ENCODE peak calls at places on chromosome 18, in four cellular contexts. S is AG09309; M is MCF 10A; F is CD4-positive, alpha-beta T cell. P is an unnamed sample.

GRCh38 chr18:34921271-34921670 is 119.9 kb upstream of the MAPRE2 start:
- DNase-seq in S (no peak), M (no peak), F (no peak), P (no peak)

GRCh38 chr18:79855147-79855910 is 57.6 kb downstream of the KCNG2 start:
- DNase-seq in M (no peak), S (no peak), F (no peak), P (peak; percentile 71)

GRCh38 chr18:3712485-3712884 is 262.5 kb downstream of the TGIF1 start:
- DNase-seq in F (no peak), M (no peak), S (no peak), P (no peak)

GRCh38 chr18:23102498-23103260 is 32.6 kb upstream of the CABLES1 start:
- DNase-seq in M (no peak), F (no peak), S (no peak), P (no peak)

GRCh38 chr18:26536664-26537063 is 11.7 kb downstream of the KCTD1 start:
- DNase-seq in M (peak; percentile 56), F (no peak), S (no peak), P (no peak)

GRCh38 chr18:12657849-12658829 is at the start of gene SPIRE1:
- DNase-seq in S (no peak), M (peak; percentile 68), F (peak; percentile 25), P (peak; percentile 78)

GRCh38 chr18:59885579-59886163 is 14.1 kb upstream of the PMAIP1 start:
- DNase-seq in S (no peak), M (peak; percentile 49), F (no peak), P (peak; percentile 66)

GRCh38 chr18:3449702-3450357 is at the start of gene TGIF1:
- DNase-seq in S (no peak), F (peak; percentile 41), M (peak; percentile 91), P (peak; percentile 21)

GRCh38 chr18:68121308-68121707 is 593.6 kb downstream of the TMX3 start:
- DNase-seq in S (peak; percentile 10), M (no peak), F (no peak), P (no peak)

GRCh38 chr18:25351773-25352628 is at the start of gene ZNF521:
- DNase-seq in F (peak; percentile 18), M (peak; percentile 42), S (peak; percentile 52), P (peak; percentile 76)
- TF ChIP-seq CTCF in F (no peak), M (peak; percentile 14), S (peak; percentile 52), P (no peak)

DNA sequence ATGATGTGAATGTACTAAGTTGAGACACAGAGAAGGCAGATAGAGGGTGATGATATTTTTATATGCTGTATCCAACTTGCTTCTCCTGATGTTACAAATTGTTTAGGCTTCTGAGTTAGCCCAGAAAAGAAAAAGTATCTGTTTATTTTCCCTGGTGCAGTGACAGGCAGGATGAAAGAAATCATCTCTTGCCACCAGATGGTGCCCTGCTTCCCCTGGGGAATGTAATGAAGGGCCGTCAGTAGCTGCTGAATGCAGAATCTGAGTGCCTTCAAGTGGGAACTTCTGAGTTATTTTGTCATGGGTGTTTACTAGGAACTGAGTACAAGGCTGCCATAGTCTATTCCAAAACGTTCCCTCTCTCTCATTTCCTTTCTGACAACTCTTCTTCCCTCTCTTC is 525.6 kb downstream of the MBD2 start:
- DNase-seq in M (peak; percentile 63), S (no peak), F (no peak), P (peak; percentile 22)
- TF ChIP-seq CTCF in M (peak; percentile 46), S (peak; percentile 37), F (no peak), P (peak; percentile 39)

DNA sequence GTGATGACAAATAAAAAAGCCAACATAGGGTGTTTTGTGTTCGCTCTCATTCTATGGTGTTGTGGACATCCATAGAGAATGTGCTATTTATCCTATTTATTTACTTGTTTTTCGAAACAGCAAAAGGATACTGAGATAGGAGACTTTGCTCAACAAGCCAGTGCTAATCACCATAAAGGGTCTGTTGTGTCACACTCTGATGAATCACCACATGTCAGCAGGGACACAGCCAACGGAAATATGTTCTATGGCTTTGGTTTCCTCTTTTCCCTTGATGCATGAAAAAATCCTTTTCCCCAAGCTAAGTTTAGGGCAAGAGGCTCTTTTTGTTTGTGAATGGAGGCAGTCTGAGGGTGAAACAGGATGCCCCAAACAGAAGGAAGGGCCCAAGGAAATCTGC is 154.3 kb downstream of the RNF152 start:
- DNase-seq in F (no peak), M (peak; percentile 60), S (no peak), P (no peak)
- TF ChIP-seq CTCF in F (no peak), M (no peak), S (no peak), P (no peak)

DNA sequence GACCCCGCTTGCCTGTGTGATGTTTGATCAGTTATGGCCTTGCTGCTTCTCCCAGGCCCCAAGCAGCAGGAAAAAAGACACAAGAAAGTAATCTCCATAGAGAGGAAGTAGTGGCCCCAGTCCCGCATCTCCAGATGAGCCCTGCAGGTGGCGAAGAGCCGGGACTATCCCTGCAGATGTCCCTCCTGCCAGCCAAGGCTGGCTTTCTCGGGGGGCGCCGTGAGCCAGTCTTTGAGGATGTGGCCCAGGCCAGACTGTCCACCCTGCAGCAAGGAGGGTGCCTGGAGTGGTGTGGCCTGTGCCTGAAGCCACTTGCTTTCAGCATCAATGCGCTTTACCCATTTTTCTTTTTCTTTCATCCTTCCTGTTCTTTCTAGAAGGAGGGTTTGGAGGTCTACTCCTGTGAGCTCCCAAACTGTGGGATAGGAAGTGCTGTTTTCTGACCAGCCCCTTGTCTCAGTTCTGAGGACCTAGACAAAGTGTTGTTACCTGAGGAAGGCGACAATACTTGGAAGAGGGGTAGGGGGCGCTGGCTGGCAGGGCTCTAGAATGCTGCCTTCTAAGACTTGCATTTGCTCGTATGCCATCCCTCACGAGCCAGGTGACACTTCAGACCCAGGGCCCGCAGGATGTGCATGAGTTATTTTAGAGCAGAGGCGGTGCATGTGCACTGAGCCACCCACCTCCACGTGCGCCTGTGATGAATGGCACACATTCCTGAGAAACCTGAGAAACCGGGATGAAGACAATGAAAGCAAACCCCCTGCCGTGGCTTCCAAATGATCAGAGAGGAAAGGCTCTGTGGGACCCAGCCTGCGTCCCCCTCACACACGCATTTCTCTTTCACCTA is 255.8 kb downstream of the FBXO15 start:
- DNase-seq in S (no peak), M (peak; percentile 6), F (no peak), P (no peak)
- TF ChIP-seq CTCF in S (no peak), M (no peak), F (no peak), P (no peak)

GRCh38 chr18:58541789-58542425 is 87.0 kb downstream of the ALPK2 start:
- DNase-seq in M (peak; percentile 95), S (peak; percentile 93), F (no peak), P (peak; percentile 54)

GRCh38 chr18:58539659-58540380 is 89.1 kb downstream of the ALPK2 start:
- DNase-seq in M (no peak), F (no peak), S (no peak), P (no peak)

GRCh38 chr18:58542426-58543159 is 86.3 kb downstream of the ALPK2 start:
- DNase-seq in F (no peak), M (peak; percentile 21), S (no peak), P (no peak)

GRCh38 chr18:58540381-58540943 is 88.4 kb downstream of the ALPK2 start:
- DNase-seq in S (no peak), F (no peak), M (no peak), P (no peak)

GRCh38 chr18:58541137-58541788 is 87.6 kb downstream of the ALPK2 start:
- DNase-seq in S (no peak), M (peak; percentile 72), F (no peak), P (no peak)
- TF ChIP-seq CTCF in S (peak; percentile 16), M (peak; percentile 15), F (peak; percentile 16), P (no peak)

GRCh38 chr18:37657413-37657965 is 91.9 kb upstream of the CELF4 start:
- DNase-seq in F (no peak), M (no peak), S (no peak), P (no peak)
- TF ChIP-seq CTCF in F (no peak), M (no peak), S (no peak), P (no peak)

DNA sequence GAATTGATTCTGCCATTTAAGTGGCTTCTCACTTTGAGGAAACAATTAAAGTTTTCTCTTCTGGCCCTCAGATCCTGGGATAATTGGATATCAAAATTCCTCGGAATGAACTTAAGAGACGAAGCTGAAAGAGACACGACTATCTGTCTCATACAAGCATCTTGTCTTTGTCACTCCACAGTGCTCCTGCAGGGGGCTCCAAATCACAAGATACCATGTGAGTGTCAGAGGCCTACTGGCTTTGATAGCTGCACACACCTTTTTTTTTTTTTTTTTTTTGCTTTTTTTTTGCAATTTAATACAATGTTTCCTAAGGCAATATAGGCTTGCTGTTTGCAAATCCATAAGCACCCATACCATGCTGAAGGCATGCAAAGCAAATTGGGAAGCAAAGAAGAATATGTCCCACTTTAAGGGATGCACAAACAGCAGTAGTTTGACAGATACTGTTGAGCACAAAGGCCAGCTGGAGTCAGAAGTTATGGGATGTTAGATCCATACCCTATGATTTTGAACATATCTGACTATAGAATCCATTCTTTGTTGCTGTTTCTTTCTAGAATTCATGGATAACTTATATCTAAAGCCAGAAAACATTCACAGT is 109.0 kb upstream of the CBLN2 start:
- DNase-seq in M (peak; percentile 65), S (no peak), F (no peak), P (peak; percentile 48)
- TF ChIP-seq CTCF in M (peak; percentile 43), S (peak; percentile 59), F (peak; percentile 13), P (peak; percentile 63)

P was measured in GM10248.